ENCODE peak calls at places on chromosomes 1 and 21, in nine cellular contexts. N, Y, P, R, H, M, V, X and T are unnamed samples.

GRCh38 chr1:225892307-225892706 is 3.4 kb upstream of the LEFTY1 start:
- DNase-seq in N (no peak), Y (no peak), P (no peak), R (no peak), H (no peak), M (no peak), V (no peak), X (no peak), T (no peak)

GRCh38 chr1:168135982-168136708 is 585 bp downstream of the GPR161 start:
- DNase-seq in N (peak), Y (peak), P (no peak), R (peak), H (peak), M (no peak), V (no peak), X (no peak), T (peak)

GRCh38 chr1:200211157-200211556 is 183.6 kb downstream of the NR5A2 start:
- DNase-seq in N (no peak), Y (no peak), P (no peak), R (no peak), H (no peak), M (no peak), V (no peak), X (no peak), T (peak)

GRCh38 chr21:45912611-45913415 is 68.8 kb upstream of the COL6A1 start:
- DNase-seq in N (no peak), Y (peak), P (no peak), R (no peak), H (no peak), M (no peak), V (no peak), X (no peak), T (no peak)

GRCh38 chr1:41626616-41627375 is 142.3 kb upstream of the EDN2 start:
- DNase-seq in N (no peak), Y (peak), P (no peak), R (no peak), H (no peak), M (peak), V (no peak), X (no peak), T (peak)

GRCh38 chr1:203167913-203168200 is 7.8 kb downstream of the MYBPH start:
- DNase-seq in N (no peak), Y (no peak), P (no peak), R (no peak), H (no peak), M (no peak), V (no peak), X (no peak), T (no peak)

GRCh38 chr1:224939844-224940425 is 10.5 kb downstream of the DNAH14 start:
- DNase-seq in N (no peak), Y (no peak), P (no peak), R (no peak), H (no peak), M (no peak), V (no peak), X (peak), T (no peak)

GRCh38 chr1:150150511-150151021 is 850 bp downstream of the PLEKHO1 start:
- DNase-seq in N (no peak), Y (peak), P (no peak), R (peak), H (no peak), M (no peak), V (no peak), X (no peak), T (no peak)

GRCh38 chr1:105270966-105271365 is 1521.3 kb downstream of the AMY1C start:
- DNase-seq in N (no peak), Y (no peak), P (no peak), R (no peak), H (no peak), M (no peak), V (no peak), X (no peak), T (no peak)

GRCh38 chr1:22889213-22889827 is 83.3 kb downstream of the LACTBL1 start:
- DNase-seq in N (peak), Y (no peak), P (peak), R (peak), H (no peak), M (no peak), V (no peak), X (no peak), T (peak)

GRCh38 chr1:78229344-78229743 is 183.6 kb downstream of the GIPC2 start:
- DNase-seq in N (peak), Y (no peak), P (peak), R (no peak), H (no peak), M (no peak), V (no peak), X (no peak), T (peak)

GRCh38 chr21:32826317-32827167 is 55.0 kb upstream of the PAXBP1 start:
- DNase-seq in N (peak), Y (no peak), P (no peak), R (peak), H (peak), M (no peak), V (no peak), X (peak), T (peak)

GRCh38 chr21:26167593-26167992 is 3.0 kb downstream of the APP start:
- DNase-seq in N (no peak), Y (no peak), P (no peak), R (no peak), H (no peak), M (no peak), V (no peak), X (no peak), T (no peak)

GRCh38 chr1:100538935-100539835 is 1.2 kb downstream of the GPR88 start:
- DNase-seq in N (no peak), Y (peak), P (no peak), R (peak), H (peak), M (no peak), V (no peak), X (peak), T (no peak)

DNA sequence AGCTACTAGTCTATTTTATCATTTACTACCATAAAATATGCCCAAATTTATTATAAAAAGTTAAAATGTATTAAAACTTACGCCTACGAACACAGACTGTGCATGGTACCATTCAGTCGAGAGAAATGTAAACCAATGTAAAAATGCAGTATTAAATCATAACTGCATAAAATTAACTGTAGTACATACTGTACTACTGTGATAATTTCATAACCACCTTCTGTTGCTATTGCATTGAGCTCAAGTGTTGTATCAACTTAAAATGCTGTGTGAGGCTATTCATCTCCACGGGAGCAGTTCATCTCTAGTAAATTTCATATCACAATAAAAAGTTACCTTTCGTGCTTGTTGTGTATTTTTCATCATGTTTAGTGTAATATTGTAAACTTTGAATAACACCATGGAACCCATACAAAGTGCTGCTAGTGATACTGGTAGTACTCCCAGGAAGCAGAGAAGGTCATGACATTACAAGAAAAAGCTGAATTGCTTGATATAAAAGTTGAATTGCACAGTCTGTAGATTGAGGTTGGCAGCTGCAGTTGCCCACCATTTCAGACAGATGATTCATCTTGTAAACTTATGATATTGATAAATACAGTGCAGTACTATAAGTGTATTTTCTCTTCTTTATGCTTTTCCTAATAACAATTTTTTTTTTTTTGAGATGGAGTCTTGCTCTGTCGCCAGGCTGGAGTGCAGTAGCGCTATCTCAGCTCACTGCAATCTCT is 19.0 kb upstream of the CENPF start:
- DNase-seq in N (peak), Y (no peak), P (no peak), R (no peak), H (no peak), M (no peak), V (no peak), X (no peak), T (no peak)
- TF ChIP-seq CTCF in N (no peak), Y (no peak), P (no peak), R (no peak), H (no peak), M (no peak), V (no peak), X (no peak), T (no peak)

DNA sequence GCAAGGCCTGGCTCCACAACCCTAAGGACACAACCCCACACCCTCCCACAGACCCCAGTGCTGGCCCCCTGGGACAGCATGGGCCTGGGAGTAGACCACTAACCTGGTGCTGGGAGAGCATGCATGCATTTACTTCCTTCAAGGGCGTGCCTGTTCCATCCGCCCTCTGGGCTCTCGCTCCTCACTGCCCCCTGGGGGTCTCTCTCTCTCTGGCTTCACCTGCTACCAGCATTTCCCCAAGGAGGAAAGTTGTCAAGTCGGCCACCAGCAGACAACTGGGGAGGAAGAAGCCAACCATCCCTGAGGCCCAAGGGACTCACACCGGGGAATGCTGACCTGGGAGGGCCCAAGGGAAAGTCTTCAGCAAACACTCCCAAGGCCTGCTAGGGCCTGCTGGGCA is 6.5 kb downstream of the LRP8 start:
- DNase-seq in N (no peak), Y (no peak), P (no peak), R (no peak), H (no peak), M (no peak), V (no peak), X (no peak), T (no peak)
- TF ChIP-seq CTCF in N (peak), Y (no peak), P (peak), R (no peak), H (no peak), M (no peak), V (no peak), X (peak), T (no peak)

DNA sequence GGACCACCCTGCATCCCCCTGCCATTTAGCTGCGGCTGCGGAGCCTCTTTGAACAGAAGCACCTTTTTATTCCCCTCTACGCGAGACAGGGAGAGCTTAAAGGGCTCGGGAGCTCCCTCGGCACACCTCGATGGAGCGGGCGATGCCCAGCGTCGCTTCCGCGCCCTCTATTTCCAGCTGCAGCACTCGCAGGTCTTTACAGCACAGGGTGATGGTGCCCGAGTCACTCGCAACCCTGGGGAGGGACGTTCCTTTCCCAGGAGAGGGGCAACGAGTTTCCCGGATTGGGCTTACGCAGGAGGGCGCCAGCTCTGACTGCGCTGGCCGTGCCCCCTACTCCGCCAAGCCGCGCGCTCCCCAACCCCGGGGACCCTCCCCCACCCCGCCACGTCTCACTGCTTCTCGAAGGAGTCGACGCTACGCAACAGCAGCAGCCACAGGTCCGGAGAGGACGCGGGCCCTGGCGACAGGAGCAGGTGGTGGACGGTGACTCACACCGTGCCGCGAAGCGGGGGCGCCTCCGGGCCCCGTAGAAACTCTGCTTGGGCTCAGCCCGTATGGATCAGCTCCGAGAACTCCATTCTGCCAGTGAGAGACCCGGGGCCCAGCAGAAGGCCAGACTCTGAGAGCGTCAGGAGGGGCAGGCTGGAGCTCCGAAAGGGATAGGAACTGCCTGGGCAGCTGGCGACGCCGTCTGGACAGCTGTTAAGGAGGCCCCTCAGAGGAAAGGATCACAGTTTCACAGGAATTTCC is 5.8 kb upstream of the FAM167B start:
- DNase-seq in N (peak), Y (peak), P (no peak), R (peak), H (peak), M (peak), V (peak), X (no peak), T (peak)
- TF ChIP-seq CTCF in N (no peak), Y (no peak), P (peak), R (peak), H (peak), M (no peak), V (no peak), X (no peak), T (no peak)

GRCh38 chr1:210741564-210741963 is 392.4 kb downstream of the KCNH1 start:
- DNase-seq in N (no peak), Y (no peak), P (no peak), R (no peak), H (no peak), M (no peak), V (no peak), X (no peak), T (no peak)
- TF ChIP-seq CTCF in N (no peak), Y (no peak), P (no peak), R (no peak), H (no peak), M (no peak), V (no peak), X (no peak), T (no peak)

DNA sequence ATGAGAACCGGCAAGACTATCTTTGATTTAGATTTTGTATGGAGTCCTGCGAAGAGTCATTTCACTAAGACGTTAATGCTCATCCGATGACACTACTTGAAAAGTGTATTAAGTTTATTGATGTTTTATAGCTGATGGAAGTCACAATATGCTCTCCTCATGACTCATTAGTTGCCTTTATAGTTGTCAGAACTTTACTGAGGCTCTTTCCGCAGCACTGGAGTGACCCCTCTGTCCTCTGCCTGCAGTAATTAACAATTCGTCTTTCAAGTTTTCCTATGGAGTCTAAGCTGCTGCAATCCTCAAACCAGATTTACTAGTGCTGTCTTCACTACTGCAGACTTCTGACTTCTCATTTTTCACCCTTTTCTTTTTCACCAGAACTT is 853 bp downstream of the USP16 start:
- DNase-seq in N (peak), Y (no peak), P (no peak), R (peak), H (no peak), M (no peak), V (no peak), X (no peak), T (peak)
- TF ChIP-seq CTCF in N (no peak), Y (no peak), P (no peak), R (peak), H (no peak), M (no peak), V (no peak), X (no peak), T (no peak)

GRCh38 chr1:170498896-170499295 is 33.1 kb upstream of the GORAB start:
- DNase-seq in N (no peak), Y (no peak), P (no peak), R (no peak), H (no peak), M (no peak), V (no peak), X (no peak), T (no peak)
- TF ChIP-seq CTCF in N (no peak), Y (no peak), P (no peak), R (no peak), H (no peak), M (no peak), V (no peak), X (no peak), T (no peak)

DNA sequence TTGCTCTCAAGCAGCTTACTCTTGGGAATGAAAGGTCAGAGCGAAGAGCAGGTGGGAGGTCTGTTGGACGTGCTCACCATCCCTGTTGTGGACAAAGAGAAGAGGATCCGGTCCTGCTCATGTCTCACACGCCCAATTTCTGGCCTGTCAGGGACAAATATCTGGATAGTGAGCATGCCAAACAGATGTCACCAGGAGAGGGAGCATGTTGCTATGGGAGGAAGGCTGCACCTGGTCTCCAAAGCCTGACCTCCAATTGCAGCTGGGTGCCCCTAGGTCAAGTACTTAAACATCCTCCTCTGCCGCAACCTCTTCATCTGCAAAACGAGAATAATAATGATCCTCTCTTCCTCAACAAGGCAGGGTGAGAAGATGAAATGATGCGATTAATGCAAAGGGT is 53.4 kb downstream of the DMRTA2 start:
- DNase-seq in N (no peak), Y (no peak), P (no peak), R (no peak), H (no peak), M (no peak), V (no peak), X (no peak), T (peak)
- TF ChIP-seq CTCF in N (peak), Y (no peak), P (peak), R (peak), H (no peak), M (peak), V (no peak), X (peak), T (no peak)

GRCh38 chr1:60978421-60979357 is 103.7 kb upstream of the NFIA start:
- DNase-seq in N (peak), Y (no peak), P (no peak), R (peak), H (peak), M (no peak), V (no peak), X (peak), T (peak)
- TF ChIP-seq CTCF in N (peak), Y (peak), P (peak), R (peak), H (peak), M (peak), V (peak), X (peak), T (peak)

GRCh38 chr1:30423570-30423969 is 299.8 kb downstream of the MATN1 start:
- DNase-seq in N (no peak), Y (no peak), P (no peak), R (no peak), H (no peak), M (peak), V (no peak), X (no peak), T (no peak)

GRCh38 chr1:30422251-30422650 is 301.1 kb downstream of the MATN1 start:
- DNase-seq in N (no peak), Y (no peak), P (no peak), R (no peak), H (no peak), M (peak), V (no peak), X (no peak), T (no peak)

GRCh38 chr1:30425046-30425445 is 298.3 kb downstream of the MATN1 start:
- DNase-seq in N (no peak), Y (no peak), P (no peak), R (no peak), H (no peak), M (peak), V (no peak), X (no peak), T (no peak)

DNA sequence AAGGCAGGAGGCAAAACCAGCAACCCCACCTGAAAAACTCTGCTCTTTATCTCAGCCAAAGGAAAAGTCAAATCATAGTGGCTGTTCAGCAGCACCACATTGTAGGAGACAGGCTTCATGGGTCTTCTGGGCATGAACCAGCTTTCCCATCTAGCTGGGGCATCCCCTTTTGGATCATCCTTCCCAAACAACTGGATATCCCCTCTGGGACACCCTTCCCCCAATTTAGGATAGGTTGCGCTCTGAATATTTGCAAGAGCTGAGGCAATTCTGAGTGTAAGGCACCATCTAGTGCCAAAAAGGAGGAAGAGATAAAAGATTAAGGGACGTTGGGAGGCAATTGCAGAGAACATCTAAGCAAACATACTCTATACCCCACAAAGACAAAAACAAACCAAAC is 295.8 kb downstream of the MATN1 start:
- DNase-seq in N (no peak), Y (no peak), P (no peak), R (no peak), H (no peak), M (peak), V (no peak), X (no peak), T (no peak)
- TF ChIP-seq CTCF in N (no peak), Y (no peak), P (no peak), R (no peak), H (no peak), M (no peak), V (no peak), X (no peak), T (no peak)

DNA sequence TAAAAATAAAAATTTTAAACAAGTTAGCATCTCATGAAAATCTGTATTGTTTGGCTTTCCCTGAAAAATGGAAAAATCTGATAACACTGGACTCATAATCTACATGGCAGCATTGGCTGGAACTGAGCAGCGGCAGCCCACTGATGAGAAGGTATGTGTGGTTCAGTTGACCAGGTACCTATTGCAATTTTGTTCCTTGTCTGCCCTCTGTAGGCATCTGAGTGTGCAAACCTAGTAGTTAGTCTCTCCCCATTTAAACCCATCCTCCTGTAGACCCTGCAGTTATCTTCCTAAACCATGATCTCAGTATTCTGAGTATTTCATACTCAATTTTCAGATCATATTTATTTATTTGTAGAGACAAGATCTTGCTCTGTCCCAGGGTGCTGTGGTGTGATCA is 59.4 kb upstream of the SERBP1 start:
- DNase-seq in N (peak), Y (no peak), P (no peak), R (peak), H (no peak), M (no peak), V (no peak), X (no peak), T (peak)
- TF ChIP-seq CTCF in N (peak), Y (peak), P (peak), R (peak), H (peak), M (peak), V (no peak), X (no peak), T (no peak)